ENCODE peak calls at places on chromosomes 2 and 18, in five cellular contexts. One of them, this sample, is unnamed.

GRCh38 chr2:24164416-24164973 is 10.4 kb upstream of the FAM228A start:
- DNase-seq in hypothalamus: no peak
- DNase-seq in SW 1271: no peak
- DNase-seq in T-cell: peak; percentile 28
- DNase-seq in thoracic aorta: no peak
- DNase-seq in this sample: peak; percentile 73

GRCh38 chr2:223563462-223563861 is 38.7 kb downstream of the SCG2 start:
- DNase-seq in hypothalamus: no peak
- DNase-seq in SW 1271: peak; percentile 63
- DNase-seq in T-cell: no peak
- DNase-seq in thoracic aorta: no peak
- DNase-seq in this sample: no peak

GRCh38 chr2:98333922-98334321 is 12.3 kb upstream of the CNGA3 start:
- DNase-seq in hypothalamus: no peak
- DNase-seq in SW 1271: no peak
- DNase-seq in T-cell: no peak
- DNase-seq in thoracic aorta: no peak
- DNase-seq in this sample: no peak

GRCh38 chr18:50424877-50425690 is 50.2 kb downstream of the SKA1 start:
- DNase-seq in hypothalamus: no peak
- DNase-seq in SW 1271: no peak
- DNase-seq in T-cell: no peak
- DNase-seq in thoracic aorta: no peak
- DNase-seq in this sample: peak; percentile 93

GRCh38 chr2:53252115-53252514 is 515.5 kb upstream of the CHAC2 start:
- DNase-seq in hypothalamus: no peak
- DNase-seq in SW 1271: no peak
- DNase-seq in T-cell: no peak
- DNase-seq in thoracic aorta: no peak
- DNase-seq in this sample: no peak

GRCh38 chr2:186841940-186842339 is 7.0 kb downstream of the ZSWIM2 start:
- DNase-seq in hypothalamus: no peak
- DNase-seq in SW 1271: no peak
- DNase-seq in T-cell: no peak
- DNase-seq in thoracic aorta: no peak
- DNase-seq in this sample: no peak

GRCh38 chr2:11417946-11418585 is 47.9 kb downstream of the E2F6 start:
- DNase-seq in hypothalamus: no peak
- DNase-seq in SW 1271: no peak
- DNase-seq in T-cell: no peak
- DNase-seq in thoracic aorta: no peak
- DNase-seq in this sample: no peak

GRCh38 chr2:97712693-97713295 is 582 bp upstream of the ZAP70 start:
- DNase-seq in hypothalamus: no peak
- DNase-seq in SW 1271: no peak
- DNase-seq in T-cell: no peak
- DNase-seq in thoracic aorta: no peak
- DNase-seq in this sample: peak; percentile 71

GRCh38 chr2:45578056-45578843 is 32.8 kb downstream of the SRBD1 start:
- DNase-seq in hypothalamus: no peak
- DNase-seq in SW 1271: no peak
- DNase-seq in T-cell: peak; percentile 5
- DNase-seq in thoracic aorta: no peak
- DNase-seq in this sample: no peak

GRCh38 chr2:187994464-187995331 is 297.0 kb upstream of the GULP1 start:
- DNase-seq in hypothalamus: no peak
- DNase-seq in SW 1271: no peak
- DNase-seq in T-cell: no peak
- DNase-seq in thoracic aorta: no peak
- DNase-seq in this sample: no peak

GRCh38 chr2:579961-580360 is 97.2 kb downstream of the TMEM18 start:
- DNase-seq in hypothalamus: no peak
- DNase-seq in SW 1271: no peak
- DNase-seq in T-cell: no peak
- DNase-seq in thoracic aorta: no peak
- DNase-seq in this sample: no peak

GRCh38 chr2:198657520-198658121 is 800.1 kb downstream of the SATB2 start:
- DNase-seq in hypothalamus: no peak
- DNase-seq in SW 1271: no peak
- DNase-seq in T-cell: no peak
- DNase-seq in thoracic aorta: no peak
- DNase-seq in this sample: no peak

GRCh38 chr2:38256610-38257009 is 120.5 kb downstream of the ATL2 start:
- DNase-seq in hypothalamus: no peak
- DNase-seq in SW 1271: no peak
- DNase-seq in T-cell: no peak
- DNase-seq in thoracic aorta: no peak
- DNase-seq in this sample: no peak

GRCh38 chr2:195590199-195590865 is 66.7 kb upstream of the SLC39A10 start:
- DNase-seq in hypothalamus: no peak
- DNase-seq in SW 1271: no peak
- DNase-seq in T-cell: no peak
- DNase-seq in thoracic aorta: no peak
- DNase-seq in this sample: no peak

GRCh38 chr2:15544227-15544626 is 16.9 kb downstream of the NBAS start:
- DNase-seq in hypothalamus: no peak
- DNase-seq in SW 1271: no peak
- DNase-seq in T-cell: no peak
- DNase-seq in thoracic aorta: no peak
- DNase-seq in this sample: no peak

GRCh38 chr2:99672766-99673375 is 183.1 kb upstream of the REV1 start:
- DNase-seq in hypothalamus: no peak
- DNase-seq in SW 1271: no peak
- DNase-seq in T-cell: no peak
- DNase-seq in thoracic aorta: no peak
- DNase-seq in this sample: no peak

GRCh38 chr2:45184606-45185005 is 175.4 kb upstream of the SIX2 start:
- DNase-seq in hypothalamus: no peak
- DNase-seq in SW 1271: no peak
- DNase-seq in T-cell: no peak
- DNase-seq in thoracic aorta: no peak
- DNase-seq in this sample: no peak

GRCh38 chr2:60550151-60550983 is 3.1 kb downstream of the BCL11A start:
- DNase-seq in hypothalamus: peak; percentile 27
- DNase-seq in SW 1271: peak; percentile 29
- DNase-seq in T-cell: no peak
- DNase-seq in thoracic aorta: no peak
- DNase-seq in this sample: peak; percentile 83

GRCh38 chr2:98701230-98701629 is 29.7 kb downstream of the MGAT4A start:
- DNase-seq in hypothalamus: no peak
- DNase-seq in SW 1271: no peak
- DNase-seq in T-cell: no peak
- DNase-seq in thoracic aorta: no peak
- DNase-seq in this sample: no peak

GRCh38 chr2:218074031-218074430 is 5.0 kb downstream of the RUFY4 start:
- DNase-seq in hypothalamus: no peak
- DNase-seq in SW 1271: no peak
- DNase-seq in T-cell: no peak
- DNase-seq in thoracic aorta: no peak
- DNase-seq in this sample: peak; percentile 44

GRCh38 chr2:32425719-32426141 is 68.9 kb downstream of the BIRC6 start:
- DNase-seq in hypothalamus: no peak
- DNase-seq in SW 1271: no peak
- DNase-seq in T-cell: no peak
- DNase-seq in thoracic aorta: no peak
- DNase-seq in this sample: no peak

GRCh38 chr2:202104286-202104870 is 31.3 kb downstream of the KIAA2012 start:
- DNase-seq in hypothalamus: no peak
- DNase-seq in SW 1271: no peak
- DNase-seq in T-cell: no peak
- DNase-seq in thoracic aorta: no peak
- DNase-seq in this sample: no peak

GRCh38 chr2:171509945-171510731 is 12.1 kb upstream of the CYBRD1 start:
- DNase-seq in hypothalamus: no peak
- DNase-seq in SW 1271: no peak
- DNase-seq in T-cell: no peak
- DNase-seq in thoracic aorta: no peak
- DNase-seq in this sample: no peak

GRCh38 chr2:127406454-127406853 is 11.8 kb upstream of the PROC start:
- DNase-seq in hypothalamus: no peak
- DNase-seq in SW 1271: no peak
- DNase-seq in T-cell: no peak
- DNase-seq in thoracic aorta: no peak
- DNase-seq in this sample: no peak

GRCh38 chr2:10620481-10620880 is 69.3 kb downstream of the NOL10 start:
- DNase-seq in hypothalamus: no peak
- DNase-seq in SW 1271: no peak
- DNase-seq in T-cell: no peak
- DNase-seq in thoracic aorta: no peak
- DNase-seq in this sample: no peak

GRCh38 chr2:23603581-23603980 is 218.6 kb downstream of the KLHL29 start:
- DNase-seq in hypothalamus: no peak
- DNase-seq in SW 1271: no peak
- DNase-seq in T-cell: no peak
- DNase-seq in thoracic aorta: no peak
- DNase-seq in this sample: no peak

This sample was measured in pancreas.